ENCODE peak calls at places on chromosomes 7 and 10, in four cellular contexts. One of them, this sample, is unnamed.

GRCh38 chr10:132712291-132712690 is 73.7 kb downstream of the NKX6-2 start:
- DNase-seq in pancreas: no peak
- DNase-seq in tibial artery: no peak
- DNase-seq in H9: no peak
- DNase-seq in this sample: no peak

GRCh38 chr7:108455833-108456677 is at the start of gene NRCAM:
- DNase-seq in tibial artery: no peak
- DNase-seq in pancreas: peak; percentile 81
- DNase-seq in H9: peak; percentile 94
- DNase-seq in this sample: no peak

GRCh38 chr10:22681783-22682183 is 32.6 kb downstream of the PIP4K2A start:
- DNase-seq in pancreas: peak; percentile 34
- DNase-seq in H9: no peak
- DNase-seq in tibial artery: no peak
- DNase-seq in this sample: no peak

GRCh38 chr7:3117488-3118228 is 74.0 kb upstream of the CARD11 start:
- DNase-seq in tibial artery: no peak
- DNase-seq in pancreas: no peak
- DNase-seq in H9: no peak
- DNase-seq in this sample: peak; percentile 17

GRCh38 chr7:29192284-29192683 is 2.3 kb upstream of the CHN2 start:
- DNase-seq in H9: no peak
- DNase-seq in pancreas: no peak
- DNase-seq in tibial artery: no peak
- DNase-seq in this sample: no peak

GRCh38 chr7:128202287-128202957 is 38.7 kb upstream of the LEP start:
- DNase-seq in H9: peak; percentile 17
- DNase-seq in pancreas: no peak
- DNase-seq in tibial artery: no peak
- DNase-seq in this sample: no peak

GRCh38 chr7:96327429-96327828 is 5.5 kb upstream of the SLC25A13 start:
- DNase-seq in H9: no peak
- DNase-seq in tibial artery: no peak
- DNase-seq in pancreas: peak; percentile 78
- DNase-seq in this sample: no peak

GRCh38 chr10:115355162-115355760 is 262.1 kb downstream of the ATRNL1 start:
- DNase-seq in pancreas: peak; percentile 48
- DNase-seq in H9: peak; percentile 64
- DNase-seq in tibial artery: no peak
- DNase-seq in this sample: no peak

GRCh38 chr10:112271982-112272381 is 11.2 kb upstream of the TECTB start:
- DNase-seq in pancreas: no peak
- DNase-seq in H9: no peak
- DNase-seq in tibial artery: no peak
- DNase-seq in this sample: no peak

GRCh38 chr10:99930731-99931550 is 78.8 kb downstream of the DNMBP start:
- DNase-seq in H9: peak; percentile 55
- DNase-seq in pancreas: peak; percentile 92
- DNase-seq in tibial artery: no peak
- DNase-seq in this sample: no peak

GRCh38 chr10:72759584-72759983 is 67.6 kb downstream of the MCU start:
- DNase-seq in tibial artery: no peak
- DNase-seq in pancreas: no peak
- DNase-seq in H9: no peak
- DNase-seq in this sample: no peak

GRCh38 chr7:30815016-30815854 is 44.0 kb downstream of the MINDY4 start:
- DNase-seq in tibial artery: peak; percentile 75
- DNase-seq in pancreas: no peak
- DNase-seq in H9: no peak
- DNase-seq in this sample: no peak

GRCh38 chr10:317219-317868 is 182.1 kb downstream of the ZMYND11 start:
- DNase-seq in tibial artery: no peak
- DNase-seq in pancreas: no peak
- DNase-seq in H9: no peak
- DNase-seq in this sample: no peak

GRCh38 chr7:82339958-82340357 is 103.6 kb downstream of the CACNA2D1 start:
- DNase-seq in tibial artery: no peak
- DNase-seq in pancreas: no peak
- DNase-seq in H9: no peak
- DNase-seq in this sample: no peak

DNA sequence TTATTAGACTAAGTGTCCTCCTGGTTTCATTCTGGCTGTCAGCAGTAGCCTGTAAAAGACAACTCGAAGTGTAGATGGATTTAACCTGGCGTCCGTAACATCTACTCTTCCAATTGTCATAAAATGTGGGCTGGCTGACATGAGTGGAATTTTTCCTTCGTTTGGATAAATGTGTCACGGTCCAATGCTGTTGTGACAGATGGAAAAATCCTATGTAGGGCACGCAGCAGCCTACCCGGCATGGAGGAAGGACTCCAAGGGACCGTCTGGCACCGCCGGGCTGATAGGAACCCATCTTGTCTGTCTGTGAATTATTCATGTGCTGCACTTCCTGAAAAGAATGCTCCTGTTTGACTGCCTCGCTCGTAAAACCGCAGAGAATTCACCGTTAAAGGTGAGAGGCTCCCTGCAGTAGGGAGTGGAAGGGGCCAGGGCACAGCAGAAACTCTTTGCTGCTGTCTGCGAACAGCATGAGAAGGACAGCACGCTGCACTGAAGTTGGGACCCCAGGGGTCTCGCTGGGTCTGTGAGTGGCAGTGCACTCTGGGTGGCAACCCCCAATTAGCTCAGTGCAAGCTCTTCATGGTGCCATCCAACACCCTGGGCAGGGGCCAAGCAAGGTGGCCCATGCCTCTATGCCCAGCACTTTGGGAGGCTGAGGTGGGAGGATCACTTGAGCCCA is 1.6 kb upstream of the ORAI2 start:
- DNase-seq in pancreas: no peak
- DNase-seq in H9: peak; percentile 41
- DNase-seq in tibial artery: no peak
- DNase-seq in this sample: peak; percentile 81
- H3K4me1 ChIP-seq in pancreas: no peaks in the 10 kb centered on the region
- H3K4me1 ChIP-seq in H9: no peaks in the 10 kb centered on the region
- H3K4me1 ChIP-seq in tibial artery: peaks cover 6% of the 10 kb centered on the region
- H3K4me1 ChIP-seq in this sample: peaks cover 74% of the 10 kb centered on the region

DNA sequence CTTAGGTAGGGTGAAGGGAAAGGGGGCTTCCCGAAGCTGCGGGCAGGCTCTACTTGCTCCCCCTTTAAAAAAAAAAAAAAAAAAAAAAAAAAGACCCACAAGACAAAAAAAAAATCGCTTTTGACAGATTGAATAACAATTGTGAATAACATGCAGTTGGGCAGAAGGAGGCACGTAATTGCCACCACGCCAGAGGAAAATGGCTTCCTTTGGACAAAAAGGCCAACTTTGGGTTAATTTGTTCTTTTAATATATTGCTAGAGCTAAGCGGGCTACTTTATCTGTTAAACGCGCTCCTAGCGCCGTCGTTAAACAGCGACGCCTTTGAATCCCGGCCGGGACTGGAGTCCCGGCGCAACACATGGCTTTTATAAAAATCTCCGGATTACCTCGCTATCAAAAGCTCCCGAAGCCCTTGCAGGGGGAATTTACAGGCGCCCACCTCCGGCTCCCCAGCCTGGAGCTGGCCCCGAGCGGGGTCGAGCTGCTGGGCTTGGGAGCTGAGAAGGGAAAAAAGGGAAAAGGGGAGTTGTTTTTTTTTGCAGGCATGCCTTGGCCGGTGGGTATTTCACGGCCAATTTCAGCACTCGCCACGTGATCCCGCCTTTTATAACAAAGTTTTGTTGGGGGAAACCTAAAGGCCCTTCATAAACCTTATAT is 1.2 kb downstream of the HOXA11 start:
- DNase-seq in pancreas: peak; percentile 6
- DNase-seq in H9: peak; percentile 29
- DNase-seq in tibial artery: peak; percentile 23
- DNase-seq in this sample: peak; percentile 11
- H3K4me1 ChIP-seq in pancreas: no peaks in the 10 kb centered on the region
- H3K4me1 ChIP-seq in H9: no peaks in the 10 kb centered on the region
- H3K4me1 ChIP-seq in tibial artery: peaks cover 25% of the 10 kb centered on the region
- H3K4me1 ChIP-seq in this sample: peaks cover 50% of the 10 kb centered on the region

GRCh38 chr7:104980440-104980839 is 33.6 kb upstream of the KMT2E start:
- DNase-seq in pancreas: no peak
- DNase-seq in H9: no peak
- DNase-seq in tibial artery: no peak
- DNase-seq in this sample: no peak
- H3K4me1 ChIP-seq in pancreas: peaks cover 23% of the 10 kb centered on the region
- H3K4me1 ChIP-seq in H9: no peaks in the 10 kb centered on the region
- H3K4me1 ChIP-seq in tibial artery: peaks cover 57% of the 10 kb centered on the region
- H3K4me1 ChIP-seq in this sample: peaks cover 25% of the 10 kb centered on the region

DNA sequence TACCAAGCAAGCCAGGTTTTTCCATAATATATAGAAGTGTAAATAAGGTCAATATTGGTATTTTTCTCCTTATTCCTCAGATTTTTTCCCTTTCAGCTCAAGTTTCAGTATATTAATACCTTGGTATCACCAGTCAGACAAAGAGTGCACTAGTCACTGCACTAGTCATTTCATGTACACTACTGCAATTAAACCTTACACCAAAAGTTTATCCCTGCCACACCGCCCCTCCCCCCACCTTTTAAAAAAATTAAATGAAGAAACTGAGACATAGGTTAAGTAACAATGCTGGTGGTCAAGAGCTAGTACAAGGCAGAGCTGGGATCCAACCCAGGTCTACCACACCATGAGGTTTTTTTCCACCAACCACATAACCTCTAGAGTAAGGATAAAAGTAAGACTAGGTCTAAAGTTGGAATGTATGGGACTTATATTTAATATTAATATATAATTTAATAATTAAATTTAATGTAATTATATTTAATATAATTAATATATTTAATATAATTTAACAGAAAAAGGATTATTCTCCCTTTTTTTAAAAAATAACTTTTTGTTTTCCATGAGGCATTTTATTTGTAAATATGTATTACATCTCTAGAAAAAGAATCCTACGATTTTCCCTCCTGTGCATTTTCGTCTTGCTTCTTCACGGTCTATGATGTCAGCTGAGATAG is 68.5 kb downstream of the NT5C2 start:
- DNase-seq in H9: no peak
- DNase-seq in tibial artery: no peak
- DNase-seq in pancreas: no peak
- DNase-seq in this sample: no peak
- H3K4me1 ChIP-seq in H9: peaks cover 3% of the 10 kb centered on the region
- H3K4me1 ChIP-seq in tibial artery: peaks cover 57% of the 10 kb centered on the region
- H3K4me1 ChIP-seq in pancreas: no peaks in the 10 kb centered on the region
- H3K4me1 ChIP-seq in this sample: no peaks in the 10 kb centered on the region

GRCh38 chr10:109979215-109979614 is 28.6 kb upstream of the ADD3 start:
- DNase-seq in pancreas: no peak
- DNase-seq in tibial artery: no peak
- DNase-seq in H9: no peak
- DNase-seq in this sample: no peak
- H3K4me1 ChIP-seq in pancreas: peaks cover 17% of the 10 kb centered on the region
- H3K4me1 ChIP-seq in tibial artery: peaks cover 20% of the 10 kb centered on the region
- H3K4me1 ChIP-seq in H9: peaks cover 3% of the 10 kb centered on the region
- H3K4me1 ChIP-seq in this sample: peaks cover 8% of the 10 kb centered on the region

GRCh38 chr7:14336256-14336655 is 346.8 kb upstream of the ETV1 start:
- DNase-seq in tibial artery: no peak
- DNase-seq in H9: no peak
- DNase-seq in pancreas: no peak
- DNase-seq in this sample: no peak

GRCh38 chr7:14341200-14341599 is 351.7 kb upstream of the ETV1 start:
- DNase-seq in tibial artery: no peak
- DNase-seq in H9: no peak
- DNase-seq in pancreas: no peak
- DNase-seq in this sample: no peak

GRCh38 chr7:14340415-14341079 is 351.1 kb upstream of the ETV1 start:
- DNase-seq in pancreas: no peak
- DNase-seq in H9: no peak
- DNase-seq in tibial artery: no peak
- DNase-seq in this sample: no peak
- H3K4me1 ChIP-seq in pancreas: no peaks in the 10 kb centered on the region
- H3K4me1 ChIP-seq in H9: peaks cover 2% of the 10 kb centered on the region
- H3K4me1 ChIP-seq in tibial artery: no peaks in the 10 kb centered on the region
- H3K4me1 ChIP-seq in this sample: no peaks in the 10 kb centered on the region

DNA sequence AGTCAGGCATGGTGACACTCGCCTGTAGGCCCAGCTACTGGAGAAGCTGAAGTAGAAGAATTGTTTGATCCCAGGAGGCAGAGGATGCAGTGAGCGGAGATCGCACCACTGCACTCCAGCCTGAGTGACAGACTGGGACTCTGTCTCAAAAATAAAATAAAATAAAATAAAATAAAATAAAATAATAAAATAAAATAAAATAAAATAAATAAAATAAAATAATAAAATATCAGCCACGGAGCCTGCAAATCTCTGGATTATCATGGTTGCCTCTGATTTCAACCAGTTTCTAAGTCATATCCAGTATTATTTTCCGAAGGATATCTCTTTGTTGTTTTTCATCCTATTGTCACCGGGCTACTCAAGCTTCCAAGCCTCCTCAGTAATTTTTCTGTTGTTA is 51.7 kb upstream of the FZD8 start:
- DNase-seq in pancreas: no peak
- DNase-seq in H9: no peak
- DNase-seq in tibial artery: no peak
- DNase-seq in this sample: no peak
- H3K4me1 ChIP-seq in pancreas: no peaks in the 10 kb centered on the region
- H3K4me1 ChIP-seq in H9: peaks cover 18% of the 10 kb centered on the region
- H3K4me1 ChIP-seq in tibial artery: no peaks in the 10 kb centered on the region
- H3K4me1 ChIP-seq in this sample: no peaks in the 10 kb centered on the region

DNA sequence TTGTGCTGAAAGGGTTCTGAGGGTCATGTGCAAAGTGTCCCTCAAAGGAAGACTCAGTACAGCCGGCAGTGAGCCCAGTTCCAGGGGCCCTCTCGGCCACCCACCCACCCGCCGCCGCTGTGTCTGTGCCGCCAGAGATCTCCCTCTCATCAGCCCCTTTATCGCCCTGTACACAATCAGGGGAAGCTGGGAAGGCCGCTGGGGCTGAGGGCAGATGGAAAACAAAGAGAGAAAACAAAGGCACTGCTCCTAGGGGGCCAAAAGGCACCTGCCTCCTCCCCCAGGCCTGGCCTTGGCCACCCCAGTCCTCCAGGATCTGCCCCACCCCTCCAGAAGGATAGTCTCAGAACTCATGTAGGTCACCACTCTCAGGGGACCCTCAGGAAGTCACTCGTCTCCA is 67.0 kb downstream of the ZMIZ1 start:
- DNase-seq in H9: no peak
- DNase-seq in tibial artery: no peak
- DNase-seq in pancreas: no peak
- DNase-seq in this sample: no peak
- H3K4me1 ChIP-seq in H9: peaks cover 8% of the 10 kb centered on the region
- H3K4me1 ChIP-seq in tibial artery: peaks cover 19% of the 10 kb centered on the region
- H3K4me1 ChIP-seq in pancreas: peaks cover 7% of the 10 kb centered on the region
- H3K4me1 ChIP-seq in this sample: peaks cover 44% of the 10 kb centered on the region

DNA sequence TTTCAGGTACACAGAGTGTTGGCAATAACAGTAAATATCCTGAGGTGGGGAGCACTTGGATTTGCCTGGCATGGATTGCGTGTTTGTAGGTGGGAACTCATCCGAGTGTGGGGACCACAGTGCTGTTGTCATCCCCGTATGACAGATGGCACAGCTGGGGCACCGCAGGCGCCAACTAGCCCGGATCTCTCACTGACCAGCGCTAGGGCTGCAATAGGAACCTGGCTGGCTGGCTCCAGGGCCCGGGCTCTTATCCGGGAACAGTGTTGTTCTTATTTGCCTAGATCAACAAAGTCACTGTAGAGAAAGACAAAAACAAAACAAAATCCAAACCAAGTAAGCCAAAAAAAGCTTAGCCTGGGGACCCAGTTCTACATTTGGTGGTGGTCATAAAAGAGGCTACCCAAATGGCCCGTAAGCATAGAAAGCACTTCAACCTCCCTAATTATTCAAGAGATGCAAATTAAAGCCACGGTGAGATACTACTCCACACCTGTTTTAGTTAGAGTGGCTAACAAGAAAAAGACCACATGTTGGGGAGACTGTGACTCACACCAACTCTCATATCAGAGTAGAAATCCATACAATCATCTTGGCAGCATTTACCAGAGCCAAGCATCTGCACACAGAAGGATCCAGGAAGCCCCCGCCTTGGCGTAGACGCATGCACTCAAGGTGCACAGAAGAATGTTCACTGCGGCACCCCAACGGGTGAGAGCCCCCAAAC is 27.2 kb upstream of the PFKFB3 start:
- DNase-seq in tibial artery: no peak
- DNase-seq in H9: no peak
- DNase-seq in pancreas: no peak
- DNase-seq in this sample: no peak
- H3K4me1 ChIP-seq in tibial artery: peaks cover 36% of the 10 kb centered on the region
- H3K4me1 ChIP-seq in H9: no peaks in the 10 kb centered on the region
- H3K4me1 ChIP-seq in pancreas: no peaks in the 10 kb centered on the region
- H3K4me1 ChIP-seq in this sample: peaks cover 39% of the 10 kb centered on the region